ENCODE peak calls at places on chromosomes 13 and 19, in six cellular contexts. M is stimulated activated CD4-positive, alpha-beta T cell treated with anti-CD3 and anti-CD28 coated beads, Interleukin-1b, Interleukin-23, amount 100 ng/mL, for 4 hours; D is omental fat pad; Q is foreskin fibroblast; W is NCI-H1436; J is RPMI7951. C is an unnamed sample.

GRCh38 chr19:17097593-17098126 is 22.1 kb downstream of the MYO9B start:
- DNase-seq in M (no peak), D (no peak), Q (peak), W (no peak), J (peak), C (no peak)

GRCh38 chr13:44826586-44827350 is 162.5 kb downstream of the NUFIP1 start:
- DNase-seq in M (no peak), D (no peak), Q (no peak), W (no peak), J (no peak), C (no peak)

GRCh38 chr19:2081873-2082810 is 14.0 kb downstream of the MOB3A start:
- DNase-seq in M (no peak), D (no peak), Q (no peak), W (no peak), J (no peak), C (no peak)

GRCh38 chr19:47427241-47428176 is 8.2 kb upstream of the MEIS3 start:
- DNase-seq in M (peak), D (no peak), Q (no peak), W (peak), J (peak), C (peak)

GRCh38 chr13:35157143-35157755 is 215.2 kb downstream of the NBEA start:
- DNase-seq in M (no peak), D (no peak), Q (peak), W (peak), J (peak), C (peak)

GRCh38 chr19:29971002-29971401 is 29.0 kb downstream of the URI1 start:
- DNase-seq in M (no peak), D (no peak), Q (no peak), W (no peak), J (no peak), C (no peak)

GRCh38 chr19:3776479-3777040 is 4.5 kb upstream of the RAX2 start:
- DNase-seq in M (no peak), D (no peak), Q (no peak), W (no peak), J (no peak), C (no peak)

GRCh38 chr19:7658219-7658686 is 10.6 kb upstream of the RETN start:
- DNase-seq in M (no peak), D (no peak), Q (no peak), W (peak), J (no peak), C (no peak)

GRCh38 chr13:59774511-59774911 is 389.2 kb downstream of the DIAPH3 start:
- DNase-seq in M (no peak), D (no peak), Q (peak), W (no peak), J (peak), C (no peak)

GRCh38 chr13:44155422-44156293 is 218.0 kb upstream of the SERP2 start:
- DNase-seq in M (no peak), D (peak), Q (peak), W (no peak), J (no peak), C (no peak)

GRCh38 chr19:54439174-54439851 is 9.7 kb upstream of the LENG8 start:
- DNase-seq in M (no peak), D (no peak), Q (no peak), W (no peak), J (peak), C (no peak)

GRCh38 chr19:34588249-34588648 is 88.7 kb downstream of the SCGB2B2 start:
- DNase-seq in M (no peak), D (no peak), Q (no peak), W (no peak), J (no peak), C (no peak)

GRCh38 chr13:43977911-43978310 is 98.2 kb downstream of the LACC1 start:
- DNase-seq in M (no peak), D (no peak), Q (peak), W (no peak), J (peak), C (no peak)

GRCh38 chr19:9941236-9941635 is 4.9 kb upstream of the OLFM2 start:
- DNase-seq in M (no peak), D (no peak), Q (peak), W (no peak), J (no peak), C (no peak)

GRCh38 chr13:90336507-90336906 is 1011.0 kb upstream of the MIR17HG start:
- DNase-seq in M (no peak), D (no peak), Q (no peak), W (no peak), J (no peak), C (no peak)

GRCh38 chr13:70856706-70857105 is 748.5 kb upstream of the KLHL1 start:
- DNase-seq in M (no peak), D (no peak), Q (no peak), W (no peak), J (no peak), C (no peak)

GRCh38 chr13:28532226-28533048 is 37.5 kb upstream of the FLT1 start:
- DNase-seq in M (no peak), D (no peak), Q (peak), W (no peak), J (no peak), C (peak)

GRCh38 chr19:21197589-21198295 is 55.9 kb downstream of the ZNF431 start:
- DNase-seq in M (no peak), D (no peak), Q (no peak), W (no peak), J (no peak), C (no peak)

GRCh38 chr19:2164020-2164988 is 571 bp downstream of the DOT1L start:
- DNase-seq in M (peak), D (no peak), Q (no peak), W (no peak), J (peak), C (peak)

GRCh38 chr19:19661675-19662251 is 1.7 kb downstream of the ATP13A1 start:
- DNase-seq in M (no peak), D (no peak), Q (no peak), W (no peak), J (no peak), C (no peak)

GRCh38 chr13:109180905-109181425 is 551.6 kb downstream of the MYO16 start:
- DNase-seq in M (no peak), D (no peak), Q (peak), W (no peak), J (peak), C (no peak)

GRCh38 chr19:10219678-10220077 is 11.5 kb downstream of the S1PR2 start:
- DNase-seq in M (no peak), D (no peak), Q (peak), W (peak), J (peak), C (no peak)

GRCh38 chr13:55263045-55263444 is 1877.7 kb upstream of the PRR20A start:
- DNase-seq in M (no peak), D (no peak), Q (no peak), W (no peak), J (no peak), C (no peak)

GRCh38 chr13:102128216-102128800 is 273.5 kb downstream of the FGF14 start:
- DNase-seq in M (no peak), D (no peak), Q (peak), W (no peak), J (peak), C (no peak)

GRCh38 chr13:35995136-35995535 is 136.0 kb downstream of the DCLK1 start:
- DNase-seq in M (no peak), D (no peak), Q (no peak), W (no peak), J (no peak), C (no peak)

C was measured in progenitor cell of endocrine pancreas.